ENCODE peak calls at places on chromosomes 16 and 17, in four cellular contexts. Y, N, Z and J are unnamed samples.

GRCh38 chr16:88943741-88944140 is 33.3 kb downstream of the CBFA2T3 start:
- DNase-seq in N (no peak), Y (no peak), Z (no peak), J (no peak)

GRCh38 chr16:80824623-80825364 is 20.4 kb upstream of the CDYL2 start:
- DNase-seq in Z (peak), Y (no peak), N (peak), J (peak)

GRCh38 chr16:24255446-24256352 is at the start of gene CACNG3:
- DNase-seq in Z (peak), N (no peak), Y (peak), J (peak)

GRCh38 chr16:87448866-87449265 is 44.0 kb downstream of the ZCCHC14 start:
- DNase-seq in Z (no peak), N (no peak), Y (no peak), J (no peak)

GRCh38 chr17:82406131-82406671 is 11.9 kb upstream of the HEXD start:
- DNase-seq in Y (no peak), Z (no peak), N (no peak), J (no peak)

GRCh38 chr17:17516941-17517720 is 20.9 kb upstream of the RASD1 start:
- DNase-seq in Z (no peak), N (no peak), Y (no peak), J (no peak)

GRCh38 chr17:82012482-82013295 is 10.0 kb downstream of the CENPX start:
- DNase-seq in N (no peak), Y (no peak), Z (no peak), J (no peak)

GRCh38 chr16:53780051-53780450 is 76.1 kb downstream of the FTO start:
- DNase-seq in Y (no peak), Z (no peak), N (no peak), J (peak)

GRCh38 chr17:29587591-29587990 is 1.9 kb downstream of the GIT1 start:
- DNase-seq in Y (no peak), Z (no peak), N (no peak), J (no peak)

GRCh38 chr16:56281256-56281805 is 90.0 kb downstream of the GNAO1 start:
- DNase-seq in Y (no peak), Z (peak), N (no peak), J (no peak)

GRCh38 chr16:80667925-80668324 is 127.1 kb downstream of the DYNLRB2 start:
- DNase-seq in Y (no peak), Z (no peak), N (no peak), J (no peak)

GRCh38 chr16:20844588-20844987 is 38.3 kb downstream of the REXO5 start:
- DNase-seq in Z (no peak), N (no peak), Y (no peak), J (no peak)

GRCh38 chr16:3655030-3655790 is 719 bp downstream of the DNASE1 start:
- DNase-seq in N (no peak), Y (no peak), Z (no peak), J (no peak)

GRCh38 chr17:82384730-82385429 is 13.3 kb downstream of the UTS2R start:
- DNase-seq in Z (peak), N (peak), Y (no peak), J (peak)

GRCh38 chr17:78396436-78397335 is 18.2 kb downstream of the PGS1 start:
- DNase-seq in Z (no peak), N (no peak), Y (no peak), J (no peak)

GRCh38 chr17:2962729-2963128 is 100.7 kb downstream of the OR1D5 start:
- DNase-seq in N (no peak), Y (no peak), Z (no peak), J (no peak)

GRCh38 chr17:82334622-82335394 is 1.2 kb upstream of the SECTM1 start:
- DNase-seq in N (peak), Y (no peak), Z (peak), J (no peak)

GRCh38 chr17:39695089-39695474 is 4.8 kb upstream of the ERBB2 start:
- DNase-seq in Z (no peak), Y (no peak), N (no peak), J (no peak)

GRCh38 chr17:77279448-77280303 is 138.9 kb downstream of the SEC14L1 start:
- DNase-seq in N (peak), Z (no peak), Y (no peak), J (peak)

GRCh38 chr16:50642349-50642748 is 38.8 kb downstream of the SNX20 start:
- DNase-seq in Z (no peak), N (no peak), Y (no peak), J (no peak)

GRCh38 chr17:32350662-32351418 is 883 bp downstream of the ZNF207 start:
- DNase-seq in Y (no peak), N (peak), Z (peak), J (peak)

GRCh38 chr16:11273721-11274324 is 394 bp upstream of the PRM3 start:
- DNase-seq in Z (no peak), Y (no peak), N (no peak), J (no peak)

GRCh38 chr16:87628940-87629339 is 26.6 kb downstream of the JPH3 start:
- DNase-seq in N (peak), Z (peak), Y (no peak), J (no peak)

GRCh38 chr16:70790815-70791214 is 10.1 kb downstream of the VAC14 start:
- DNase-seq in Y (no peak), N (no peak), Z (no peak), J (no peak)

GRCh38 chr17:44223574-44224046 is 4.1 kb upstream of the UBTF start:
- DNase-seq in N (no peak), Z (peak), Y (no peak), J (peak)

GRCh38 chr16:9665851-9666271 is 516.4 kb downstream of the GRIN2A start:
- DNase-seq in N (no peak), Y (no peak), Z (no peak), J (peak)

GRCh38 chr17:44912763-44913544 is 2.3 kb downstream of the GFAP start:
- DNase-seq in N (no peak), Z (no peak), Y (no peak), J (no peak)

GRCh38 chr17:73166731-73167581 is 2.1 kb downstream of the SSTR2 start:
- DNase-seq in N (peak), Z (no peak), Y (no peak), J (no peak)

GRCh38 chr16:62041401-62041800 is 5.2 kb upstream of the CDH8 start:
- DNase-seq in Y (no peak), N (peak), Z (peak), J (no peak)

GRCh38 chr17:4497101-4497824 is 1.4 kb upstream of the SPNS2 start:
- DNase-seq in Z (peak), Y (no peak), N (peak), J (no peak)

GRCh38 chr16:83959621-83960434 is 6.8 kb downstream of the OSGIN1 start:
- DNase-seq in Z (no peak), Y (no peak), N (no peak), J (no peak)

GRCh38 chr17:68294196-68294555 is 2.9 kb downstream of the ARSG start:
- DNase-seq in N (no peak), Y (no peak), Z (no peak), J (no peak)